ENCODE peak calls at places on chromosome X, in four cellular contexts. P is IMR-90, L is ovary, V is astrocyte of the spinal cord. M is an unnamed sample.
A peak's percentile ranks its signal among the peaks of the same experiment; 100 is the strongest.

GRCh38 chrX:67749536-67749935 is 205.7 kb downstream of the AR start:
- DNase-seq in L (no peak), P (no peak), V (no peak), M (no peak)

GRCh38 chrX:9829308-9830267 is 43.4 kb downstream of the SHROOM2 start:
- DNase-seq in P (peak; percentile 82), V (peak; percentile 86), L (no peak), M (peak; percentile 4)

GRCh38 chrX:51614353-51614752 is 4.4 kb downstream of the CENPVL3 start:
- DNase-seq in V (peak; percentile 16), L (no peak), P (peak; percentile 59), M (peak; percentile 56)

GRCh38 chrX:6227445-6227820 is 1.2 kb downstream of the NLGN4X start:
- DNase-seq in P (no peak), L (no peak), V (no peak), M (no peak)

GRCh38 chrX:141632124-141632523 is 42.6 kb downstream of the SPANXA2 start:
- DNase-seq in V (peak; percentile 24), P (no peak), L (no peak), M (peak; percentile 2)

GRCh38 chrX:150060406-150060805 is 122.1 kb upstream of the EOLA2 start:
- DNase-seq in L (no peak), P (peak; percentile 76), V (peak; percentile 37), M (no peak)

GRCh38 chrX:38052096-38052495 is 45.7 kb downstream of the SYTL5 start:
- DNase-seq in L (no peak), V (peak; percentile 88), P (peak; percentile 92), M (peak; percentile 88)

GRCh38 chrX:145068450-145068849 is 178.9 kb upstream of the SPANXN1 start:
- DNase-seq in L (no peak), V (no peak), P (no peak), M (no peak)

GRCh38 chrX:69025802-69026301 is 139.4 kb downstream of the PJA1 start:
- DNase-seq in L (no peak), P (peak; percentile 81), V (peak; percentile 27), M (no peak)

GRCh38 chrX:39491548-39492297 is 606.0 kb downstream of the BCOR start:
- DNase-seq in L (no peak), V (no peak), P (no peak), M (no peak)

GRCh38 chrX:147550217-147550616 is 361.5 kb upstream of the FMR1 start:
- DNase-seq in L (no peak), P (no peak), V (no peak), M (no peak)

GRCh38 chrX:129738466-129739308 is at the start of gene XPNPEP2:
- DNase-seq in P (peak; percentile 18), L (peak; percentile 53), V (no peak), M (peak; percentile 42)

GRCh38 chrX:95919605-95920004 is 765.0 kb upstream of the DIAPH2 start:
- DNase-seq in P (no peak), V (no peak), L (no peak), M (no peak)

GRCh38 chrX:127947450-127947849 is 104.8 kb downstream of the ACTRT1 start:
- DNase-seq in P (no peak), L (no peak), V (no peak), M (no peak)

GRCh38 chrX:123219916-123220315 is 35.8 kb downstream of the GRIA3 start:
- DNase-seq in L (peak; percentile 39), V (peak; percentile 3), P (no peak), M (no peak)

GRCh38 chrX:118329179-118329578 is 16.7 kb upstream of the WDR44 start:
- DNase-seq in L (no peak), P (no peak), V (no peak), M (no peak)

GRCh38 chrX:149248073-149248625 is 257.0 kb downstream of the IDS start:
- DNase-seq in L (no peak), P (no peak), V (peak; percentile 22), M (peak; percentile 68)

GRCh38 chrX:67050760-67051159 is 411.9 kb upstream of the EDA2R start:
- DNase-seq in P (no peak), V (no peak), L (no peak), M (no peak)

GRCh38 chrX:137352101-137352660 is 213.7 kb upstream of the ZIC3 start:
- DNase-seq in L (no peak), V (no peak), P (no peak), M (no peak)
- TF ChIP-seq CTCF in L (no peak), V (no peak), P (no peak), M (no peak)

DNA sequence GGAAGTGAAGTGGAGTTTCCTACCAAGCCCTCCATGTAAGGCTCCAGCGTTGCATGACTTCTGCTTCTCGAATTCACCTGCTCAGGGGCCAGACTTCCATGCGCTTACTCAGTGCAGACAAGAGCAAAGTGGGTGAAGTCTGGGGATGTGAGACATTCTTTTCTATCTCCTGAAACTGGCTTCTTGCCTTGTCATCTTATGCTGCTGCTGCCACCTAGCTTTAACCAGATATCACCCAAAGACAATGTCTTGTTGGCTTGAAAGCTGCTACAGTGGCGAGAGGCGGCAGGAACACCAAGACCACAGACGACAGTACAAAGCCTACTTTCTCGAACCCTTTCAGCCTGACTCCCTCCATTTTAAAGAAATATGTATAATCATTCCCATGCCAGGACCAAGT is 103.6 kb upstream of the ADGRG2 start:
- DNase-seq in L (no peak), V (peak; percentile 2), P (peak; percentile 1), M (no peak)
- H3K4me3 ChIP-seq in L (no peak overlapping the region), V (no peak overlapping the region), P (no peak overlapping the region), M (no peak overlapping the region)

DNA sequence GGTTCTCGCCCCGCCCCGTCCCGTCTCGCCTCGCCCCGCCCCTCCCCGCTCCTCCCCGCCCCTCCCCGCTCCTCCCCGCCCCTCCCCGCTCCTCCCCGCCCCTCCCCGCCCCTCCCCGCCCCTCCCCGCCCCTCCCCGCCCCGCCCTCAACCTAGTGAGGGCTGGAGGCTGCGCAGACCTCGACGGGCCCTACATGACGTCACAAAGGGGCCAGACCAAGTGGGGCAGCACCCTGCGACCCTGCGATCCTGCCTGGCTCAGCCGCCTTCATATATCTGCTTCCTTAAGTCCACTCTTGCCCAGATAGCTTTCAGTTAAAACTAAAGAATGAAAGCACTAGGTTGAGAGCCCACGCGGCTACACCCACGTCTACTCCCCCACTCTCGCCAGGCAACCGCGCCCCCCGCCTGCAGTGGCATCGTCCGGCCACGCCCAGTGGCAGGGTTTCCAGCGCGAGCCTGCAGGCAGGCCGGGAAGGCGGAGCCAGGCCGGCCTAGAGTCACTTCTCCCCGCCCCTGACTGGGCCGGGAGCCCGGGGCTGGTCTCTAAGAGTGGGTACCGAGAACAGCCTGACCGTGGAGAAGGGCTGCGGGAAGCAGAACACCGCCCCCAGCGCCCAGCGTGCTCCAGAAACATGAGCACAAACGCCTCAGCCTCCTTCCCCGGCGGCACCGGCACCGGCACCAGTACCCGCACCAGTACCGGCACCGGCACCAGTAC is 1.5 kb upstream of the MAOA start:
- DNase-seq in P (peak; percentile 77), V (peak; percentile 94), L (peak; percentile 94), M (peak; percentile 90)
- TF ChIP-seq CTCF in P (peak; percentile 1), V (peak; percentile 26), L (no peak), M (no peak)

GRCh38 chrX:24647257-24648058 is at the start of gene PCYT1B:
- DNase-seq in L (peak; percentile 68), P (peak; percentile 49), V (peak; percentile 69), M (peak; percentile 72)
- H3K4me3 ChIP-seq in L (peak within 1 kb of the TSS; percentile 11), P (peak within 1 kb of the TSS; percentile 34), V (peak within 1 kb of the TSS; percentile 26), M (peak within 1 kb of the TSS; percentile 30)

GRCh38 chrX:114451397-114451796 is 132.5 kb upstream of the HTR2C start:
- DNase-seq in P (no peak), L (no peak), V (no peak), M (no peak)
- TF ChIP-seq CTCF in P (no peak), L (no peak), V (no peak), M (no peak)

DNA sequence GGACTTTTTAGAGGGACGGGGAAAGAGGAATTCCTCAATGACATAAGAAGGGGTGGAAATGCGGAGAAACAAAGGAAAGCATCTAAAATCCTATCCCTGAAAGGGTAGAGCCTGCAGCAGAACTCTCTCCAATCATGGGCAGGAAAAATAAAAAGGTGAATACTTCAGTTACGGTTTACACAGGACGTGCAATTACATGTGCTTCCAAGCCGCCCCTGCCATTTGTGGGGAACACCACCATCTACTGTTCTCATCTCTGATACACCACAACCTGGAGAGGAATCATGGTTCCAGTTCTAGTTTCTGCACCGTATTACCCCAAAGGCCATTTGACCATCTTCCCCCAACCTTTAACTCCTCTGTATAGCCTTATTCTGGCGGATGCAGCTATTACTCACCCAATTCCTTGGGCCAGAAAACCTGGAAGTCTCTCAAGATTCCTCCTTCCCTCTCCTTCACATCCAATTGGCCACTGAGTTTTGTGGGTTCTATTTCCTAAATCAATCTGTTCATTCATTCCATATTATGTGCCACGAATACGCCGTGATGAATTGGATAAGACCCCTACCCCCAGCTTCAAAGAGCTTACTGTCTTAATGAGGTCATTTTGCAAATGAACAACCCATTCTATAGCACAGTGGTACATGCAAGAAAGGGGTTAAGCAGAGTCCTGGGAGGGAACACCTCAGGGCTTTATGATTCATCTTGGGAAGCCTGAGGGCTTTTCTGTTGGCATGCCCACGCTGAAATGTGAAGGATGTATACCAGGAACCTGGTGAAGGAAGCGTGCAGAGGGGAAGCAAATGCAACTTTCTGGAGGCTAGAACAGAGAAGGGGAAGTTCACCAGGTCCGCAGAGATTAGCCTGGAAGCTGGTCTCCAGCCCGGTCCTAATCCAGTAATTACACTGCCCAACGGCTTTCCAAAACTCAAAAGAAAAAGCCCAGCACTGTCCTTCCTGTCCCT is 1.4 kb upstream of the MSL3 start:
- DNase-seq in L (no peak), P (no peak), V (peak; percentile 1), M (peak; percentile 44)
- H3K4me3 ChIP-seq in L (no peak overlapping the region), P (no peak overlapping the region), V (no peak overlapping the region), M (no peak overlapping the region)

GRCh38 chrX:102338162-102338561 is 91.2 kb downstream of the NXF2 start:
- DNase-seq in L (no peak), P (no peak), V (no peak), M (no peak)

GRCh38 chrX:102345916-102346315 is 93.9 kb downstream of the NXF2B start:
- DNase-seq in L (peak; percentile 71), V (peak; percentile 25), P (peak; percentile 34), M (peak; percentile 10)

GRCh38 chrX:102339312-102340298 is 92.6 kb downstream of the NXF2 start:
- DNase-seq in L (no peak), P (no peak), V (no peak), M (no peak)

GRCh38 chrX:102341867-102342266 is 94.9 kb downstream of the NXF2 start:
- DNase-seq in L (no peak), V (no peak), P (no peak), M (peak; percentile 0)
- TF ChIP-seq CTCF in L (no peak), V (no peak), P (peak; percentile 24), M (peak; percentile 19)

M was measured in foreskin fibroblast.